ENCODE peak calls at places on chromosomes 2 and 18, in nine cellular contexts. Q is AG10803, V is glutamatergic neuron, I is lower leg skin, A is body of pancreas, E is LNCaP clone FGC, B is transverse colon, Z is AG04450, C is heart left ventricle. R is an unnamed sample.

GRCh38 chr2:20609349-20609994 is 41.4 kb downstream of the HS1BP3 start:
- DNase-seq in Q (peak), V (peak), I (no peak), A (peak), E (no peak), B (peak), Z (no peak), C (no peak), R (peak)

GRCh38 chr2:202023198-202023903 is 10.3 kb upstream of the FZD7 start:
- DNase-seq in Q (no peak), V (no peak), I (no peak), A (no peak), E (no peak), B (no peak), Z (no peak), C (no peak), R (no peak)

GRCh38 chr2:127623388-127624320 is 22.3 kb upstream of the GPR17 start:
- DNase-seq in Q (no peak), V (peak), I (no peak), A (peak), E (no peak), B (peak), Z (no peak), C (no peak), R (no peak)

GRCh38 chr2:170567427-170567826 is 147.7 kb upstream of the SP5 start:
- DNase-seq in Q (no peak), V (no peak), I (no peak), A (no peak), E (no peak), B (no peak), Z (no peak), C (no peak), R (no peak)

GRCh38 chr2:145190031-145190703 is 670.2 kb upstream of the ZEB2 start:
- DNase-seq in Q (no peak), V (no peak), I (no peak), A (no peak), E (no peak), B (no peak), Z (no peak), C (no peak), R (no peak)

GRCh38 chr2:138275881-138276280 is 225.7 kb upstream of the SPOPL start:
- DNase-seq in Q (peak), V (no peak), I (no peak), A (no peak), E (peak), B (no peak), Z (peak), C (no peak), R (peak)

GRCh38 chr2:236239276-236240065 is 24.7 kb downstream of the ASB18 start:
- DNase-seq in Q (no peak), V (no peak), I (no peak), A (no peak), E (no peak), B (no peak), Z (no peak), C (no peak), R (no peak)

GRCh38 chr18:31667185-31667584 is 17.2 kb downstream of the B4GALT6 start:
- DNase-seq in Q (no peak), V (no peak), I (no peak), A (no peak), E (no peak), B (no peak), Z (no peak), C (no peak), R (peak)

GRCh38 chr2:212327171-212327809 is 211.3 kb downstream of the ERBB4 start:
- DNase-seq in Q (no peak), V (no peak), I (no peak), A (no peak), E (no peak), B (no peak), Z (no peak), C (no peak), R (no peak)

GRCh38 chr2:1593371-1594205 is 150.7 kb downstream of the PXDN start:
- DNase-seq in Q (peak), V (peak), I (no peak), A (no peak), E (no peak), B (no peak), Z (peak), C (peak), R (peak)

GRCh38 chr2:150528861-150529801 is 41.7 kb upstream of the RND3 start:
- DNase-seq in Q (peak), V (no peak), I (no peak), A (no peak), E (no peak), B (no peak), Z (no peak), C (no peak), R (peak)

GRCh38 chr18:74196220-74197119 is 48.1 kb downstream of the TIMM21 start:
- DNase-seq in Q (peak), V (no peak), I (peak), A (peak), E (peak), B (peak), Z (peak), C (no peak), R (peak)

GRCh38 chr2:174383796-174384195 is 11.7 kb upstream of the SCRN3 start:
- DNase-seq in Q (no peak), V (no peak), I (no peak), A (no peak), E (no peak), B (no peak), Z (no peak), C (no peak), R (no peak)

GRCh38 chr2:33135645-33136044 is 188.9 kb downstream of the LTBP1 start:
- DNase-seq in Q (peak), V (no peak), I (no peak), A (no peak), E (no peak), B (no peak), Z (no peak), C (no peak), R (peak)

GRCh38 chr2:33136056-33136455 is 189.3 kb downstream of the LTBP1 start:
- DNase-seq in Q (no peak), V (no peak), I (no peak), A (no peak), E (no peak), B (no peak), Z (no peak), C (peak), R (no peak)

GRCh38 chr2:33133436-33133835 is 186.7 kb downstream of the LTBP1 start:
- DNase-seq in Q (no peak), V (no peak), I (no peak), A (peak), E (peak), B (no peak), Z (no peak), C (peak), R (peak)

GRCh38 chr2:33134764-33135560 is 188.2 kb downstream of the LTBP1 start:
- DNase-seq in Q (peak), V (no peak), I (no peak), A (no peak), E (no peak), B (no peak), Z (no peak), C (peak), R (peak)

DNA sequence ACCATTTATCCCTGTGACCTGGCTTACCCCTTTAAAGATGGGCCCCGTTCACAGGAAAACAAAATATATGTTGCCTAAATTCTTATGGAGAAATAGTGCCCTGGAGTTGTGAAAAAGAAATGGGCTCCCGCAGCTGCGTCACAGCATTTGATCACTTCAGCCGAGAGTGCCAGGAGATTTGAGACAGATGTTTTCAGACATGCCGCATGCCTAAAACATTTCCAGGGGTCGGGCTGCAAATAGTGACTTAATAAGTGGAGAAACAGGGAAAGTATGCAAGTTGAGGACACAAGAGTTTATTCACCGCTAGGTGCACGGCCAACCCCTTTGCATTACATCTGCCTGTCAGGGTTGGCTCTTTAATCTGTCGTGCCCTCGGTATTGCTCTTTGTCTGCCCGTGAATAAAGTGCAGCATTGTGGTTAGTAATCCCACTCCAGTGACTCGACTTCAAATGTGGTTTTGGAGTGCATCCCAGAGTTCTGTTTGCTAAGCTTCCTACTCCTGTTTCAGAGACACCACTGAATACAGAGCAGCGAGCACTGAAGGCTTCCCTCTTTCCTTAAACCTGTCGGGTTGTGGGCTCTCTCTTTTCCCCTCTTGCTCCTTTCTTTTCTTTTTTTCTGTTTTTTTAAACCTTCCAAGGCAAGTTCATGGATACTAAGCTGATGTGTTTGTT is 187.5 kb downstream of the LTBP1 start:
- DNase-seq in Q (peak), V (no peak), I (peak), A (peak), E (peak), B (peak), Z (peak), C (peak), R (peak)
- TF ChIP-seq CTCF in Q (peak), V (no peak), I (no peak), A (no peak), E (no peak), B (no peak), Z (peak), C (no peak), R (no peak)

DNA sequence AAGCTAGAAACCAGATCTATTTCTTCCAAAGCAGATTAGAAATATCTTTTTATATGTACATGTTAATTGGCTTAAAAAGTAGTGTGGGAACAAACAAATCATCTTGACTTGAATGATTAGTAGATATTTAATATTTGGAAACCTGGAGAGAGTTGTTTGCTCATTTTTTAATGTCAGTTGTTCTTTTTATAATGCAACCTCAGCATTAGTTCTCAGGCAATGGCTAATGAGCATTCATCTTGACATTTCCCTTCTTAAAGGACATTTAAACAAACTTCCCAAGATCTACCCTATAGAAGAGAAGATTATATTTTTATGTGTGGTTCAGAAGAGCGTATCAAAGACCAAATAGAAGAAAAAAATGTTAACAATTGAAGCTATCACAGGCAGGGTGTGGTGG is 334.0 kb downstream of the CTNNA2 start:
- DNase-seq in Q (no peak), V (no peak), I (no peak), A (no peak), E (no peak), B (no peak), Z (no peak), C (no peak), R (no peak)
- TF ChIP-seq CTCF in Q (no peak), V (no peak), I (no peak), A (no peak), E (no peak), B (no peak), Z (no peak), C (no peak), R (no peak)

GRCh38 chr2:2655451-2655850 is 324.4 kb upstream of the MYT1L start:
- DNase-seq in Q (no peak), V (no peak), I (no peak), A (no peak), E (no peak), B (no peak), Z (no peak), C (no peak), R (no peak)

GRCh38 chr2:2656046-2656715 is 325.1 kb upstream of the MYT1L start:
- DNase-seq in Q (no peak), V (peak), I (no peak), A (peak), E (no peak), B (no peak), Z (no peak), C (no peak), R (no peak)

GRCh38 chr2:2660789-2661355 is 329.8 kb upstream of the MYT1L start:
- DNase-seq in Q (no peak), V (no peak), I (no peak), A (no peak), E (peak), B (no peak), Z (no peak), C (no peak), R (no peak)

GRCh38 chr2:2653221-2653620 is 322.1 kb upstream of the MYT1L start:
- DNase-seq in Q (no peak), V (no peak), I (no peak), A (no peak), E (no peak), B (no peak), Z (no peak), C (no peak), R (no peak)

GRCh38 chr2:2657121-2657962 is 326.3 kb upstream of the MYT1L start:
- DNase-seq in Q (no peak), V (no peak), I (no peak), A (no peak), E (no peak), B (no peak), Z (no peak), C (no peak), R (no peak)
- TF ChIP-seq CTCF in Q (no peak), V (no peak), I (no peak), A (no peak), E (no peak), B (no peak), Z (no peak), C (no peak), R (no peak)

GRCh38 chr2:105689484-105689883 is 55.2 kb upstream of the NCK2 start:
- DNase-seq in Q (no peak), V (no peak), I (no peak), A (no peak), E (no peak), B (no peak), Z (no peak), C (no peak), R (no peak)

GRCh38 chr2:105686588-105686987 is 58.1 kb upstream of the NCK2 start:
- DNase-seq in Q (no peak), V (no peak), I (no peak), A (no peak), E (no peak), B (no peak), Z (no peak), C (no peak), R (no peak)

GRCh38 chr2:105690566-105690965 is 54.1 kb upstream of the NCK2 start:
- DNase-seq in Q (no peak), V (no peak), I (no peak), A (no peak), E (no peak), B (no peak), Z (no peak), C (no peak), R (no peak)

GRCh38 chr2:105691942-105692341 is 52.8 kb upstream of the NCK2 start:
- DNase-seq in Q (no peak), V (no peak), I (no peak), A (no peak), E (no peak), B (no peak), Z (no peak), C (no peak), R (no peak)

DNA sequence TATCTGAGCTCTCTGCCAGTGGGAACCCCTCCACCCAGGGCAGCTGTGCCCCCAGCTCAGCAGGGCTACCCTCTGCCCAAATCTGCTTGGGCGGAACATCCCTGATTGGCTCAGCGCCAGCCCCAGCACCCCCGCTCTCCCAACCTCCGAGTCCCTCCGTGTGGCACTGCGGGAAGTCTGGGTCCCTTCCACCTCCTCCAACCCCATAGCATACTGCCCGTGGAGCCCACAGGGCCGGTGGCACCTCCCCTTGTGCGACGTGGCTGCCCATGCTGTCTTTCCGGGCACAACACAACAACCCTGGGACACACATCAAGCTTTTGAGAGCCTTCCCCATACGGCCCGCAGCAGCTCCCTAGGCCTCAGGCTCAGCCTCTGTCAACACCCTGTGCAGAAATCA is 55.8 kb upstream of the NCK2 start:
- DNase-seq in Q (no peak), V (no peak), I (no peak), A (no peak), E (no peak), B (no peak), Z (no peak), C (no peak), R (no peak)
- TF ChIP-seq CTCF in Q (no peak), V (no peak), I (no peak), A (no peak), E (no peak), B (no peak), Z (no peak), C (no peak), R (no peak)

DNA sequence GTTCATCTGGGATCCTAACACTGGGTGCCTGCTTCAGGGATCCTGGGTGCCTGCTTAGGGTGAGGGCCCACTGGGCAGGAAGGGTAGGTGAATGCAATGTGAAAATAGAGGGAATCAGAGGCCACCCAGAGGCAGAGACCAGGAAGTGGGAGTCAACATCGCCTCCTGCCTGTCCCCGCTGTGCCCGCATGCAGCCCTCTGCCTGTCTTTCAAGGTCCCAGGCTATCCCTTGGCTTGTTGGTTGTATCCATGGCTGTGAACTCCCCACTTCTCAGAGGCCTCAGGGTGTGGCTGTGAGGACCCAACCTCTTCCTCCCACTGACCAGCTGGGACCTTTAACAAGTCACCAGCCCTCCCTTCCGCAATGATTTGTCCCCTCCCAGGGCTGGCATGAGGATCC is 26.5 kb downstream of the PSD4 start:
- DNase-seq in Q (no peak), V (no peak), I (no peak), A (no peak), E (no peak), B (no peak), Z (no peak), C (no peak), R (no peak)
- TF ChIP-seq CTCF in Q (no peak), V (no peak), I (no peak), A (no peak), E (no peak), B (no peak), Z (no peak), C (no peak), R (peak)

DNA sequence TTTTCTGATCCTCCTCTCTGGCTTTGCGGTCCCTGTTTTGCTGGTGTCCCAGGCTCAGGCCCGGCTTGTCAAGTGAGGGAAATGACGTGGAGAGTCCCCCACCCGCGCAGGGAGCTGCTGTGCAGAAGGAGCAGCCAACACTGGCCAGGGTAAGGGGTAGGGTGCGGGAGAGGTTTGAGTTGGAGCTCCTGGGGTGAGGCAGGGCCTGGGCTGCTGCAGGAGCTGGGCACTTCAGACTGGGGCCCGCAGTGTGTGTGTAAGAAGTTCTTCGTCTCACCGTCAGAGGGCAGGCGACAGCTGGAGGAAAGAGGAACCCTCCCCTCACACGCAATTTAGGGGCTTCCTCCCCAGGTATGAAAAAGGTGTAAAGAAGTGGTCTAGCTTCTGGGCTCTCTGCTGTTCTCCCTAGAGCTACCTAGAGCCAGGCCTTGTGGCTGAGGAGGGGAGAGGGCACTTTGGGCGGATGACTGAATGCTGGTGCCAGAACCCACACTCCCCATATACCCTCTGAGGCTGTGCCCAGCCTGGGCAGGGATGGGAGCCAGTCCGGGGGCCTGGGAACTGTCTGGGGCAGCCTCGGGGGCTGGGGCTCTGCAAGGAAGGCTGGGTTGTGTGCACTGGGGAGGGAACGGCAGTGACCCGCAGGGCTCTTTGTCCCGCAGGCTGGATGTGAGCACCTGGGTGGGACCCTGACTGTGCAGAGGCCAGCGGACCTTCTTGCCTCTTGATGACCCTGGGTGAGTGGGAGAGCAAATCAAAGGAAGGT is 11.8 kb downstream of the CELF4 start:
- DNase-seq in Q (no peak), V (no peak), I (no peak), A (no peak), E (no peak), B (no peak), Z (no peak), C (no peak), R (no peak)
- TF ChIP-seq CTCF in Q (peak), V (peak), I (no peak), A (no peak), E (peak), B (no peak), Z (peak), C (peak), R (peak)

GRCh38 chr2:38602732-38603401 is at the start of gene HNRNPLL:
- DNase-seq in Q (peak), V (peak), I (peak), A (peak), E (peak), B (peak), Z (peak), C (peak), R (peak)
- TF ChIP-seq CTCF in Q (no peak), V (no peak), I (no peak), A (no peak), E (no peak), B (no peak), Z (no peak), C (no peak), R (no peak)